ENCODE peak calls at places on chromosome 12, in eight cellular contexts. B, K, J, S, E, O, G and T are unnamed samples.

GRCh38 chr12:31315089-31315725 is 10.7 kb downstream of the SINHCAF start:
- DNase-seq in B (no peak), K (no peak), J (no peak), S (no peak), E (peak), O (no peak), G (no peak), T (no peak)

GRCh38 chr12:6330192-6330591 is 11.7 kb downstream of the TNFRSF1A start:
- DNase-seq in B (no peak), K (no peak), J (no peak), S (no peak), E (no peak), O (no peak), G (no peak), T (peak)

GRCh38 chr12:121438207-121438606 is 38.3 kb downstream of the RNF34 start:
- DNase-seq in B (no peak), K (no peak), J (no peak), S (no peak), E (no peak), O (no peak), G (no peak), T (no peak)

GRCh38 chr12:33439587-33440011 is at the start of gene SYT10:
- DNase-seq in B (no peak), K (no peak), J (peak), S (no peak), E (peak), O (no peak), G (no peak), T (no peak)

GRCh38 chr12:79344855-79345840 is 345.6 kb downstream of the PAWR start:
- DNase-seq in B (peak), K (peak), J (no peak), S (peak), E (peak), O (no peak), G (no peak), T (peak)

GRCh38 chr12:121805800-121806555 is 2.2 kb downstream of the SETD1B start:
- DNase-seq in B (no peak), K (no peak), J (no peak), S (no peak), E (no peak), O (no peak), G (no peak), T (no peak)

GRCh38 chr12:111993290-111994150 is 19.4 kb downstream of the TMEM116 start:
- DNase-seq in B (no peak), K (no peak), J (no peak), S (no peak), E (no peak), O (no peak), G (no peak), T (no peak)

GRCh38 chr12:11716794-11717532 is 67.5 kb downstream of the ETV6 start:
- DNase-seq in B (peak), K (no peak), J (no peak), S (no peak), E (peak), O (no peak), G (no peak), T (peak)

DNA sequence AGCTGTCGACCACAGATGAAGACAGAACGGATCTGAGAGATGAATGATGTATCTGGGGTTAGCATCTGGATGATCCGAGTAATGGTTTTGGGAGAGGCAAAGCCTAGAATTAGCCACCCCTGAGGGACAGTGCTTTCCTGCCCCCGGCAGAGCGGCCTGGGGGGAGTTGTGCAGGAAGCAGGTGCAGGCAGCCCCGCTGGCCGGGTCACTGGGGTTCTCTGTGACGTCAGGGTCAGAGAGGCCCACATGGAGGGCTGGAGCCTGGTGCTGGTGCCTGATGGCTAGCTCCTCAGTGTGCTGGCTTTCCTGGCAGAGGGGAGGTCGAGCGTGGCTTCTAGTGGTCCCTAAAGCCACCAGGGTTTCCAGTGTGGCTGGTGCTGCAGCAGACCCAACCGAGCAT is 70.3 kb downstream of the ADGRD1 start:
- DNase-seq in B (no peak), K (no peak), J (no peak), S (no peak), E (no peak), O (no peak), G (no peak), T (no peak)
- H3K4me3 ChIP-seq in B (no peak), K (no peak), J (no peak), S (no peak), E (no peak), O (no peak), G (no peak), T (no peak)

GRCh38 chr12:48349471-48349870 is 1.2 kb downstream of the ZNF641 start:
- DNase-seq in B (no peak), K (no peak), J (peak), S (no peak), E (peak), O (peak), G (no peak), T (no peak)
- H3K27ac ChIP-seq in B (peak), K (no peak), J (peak), S (no peak), E (no peak), O (peak), G (peak), T (peak)

DNA sequence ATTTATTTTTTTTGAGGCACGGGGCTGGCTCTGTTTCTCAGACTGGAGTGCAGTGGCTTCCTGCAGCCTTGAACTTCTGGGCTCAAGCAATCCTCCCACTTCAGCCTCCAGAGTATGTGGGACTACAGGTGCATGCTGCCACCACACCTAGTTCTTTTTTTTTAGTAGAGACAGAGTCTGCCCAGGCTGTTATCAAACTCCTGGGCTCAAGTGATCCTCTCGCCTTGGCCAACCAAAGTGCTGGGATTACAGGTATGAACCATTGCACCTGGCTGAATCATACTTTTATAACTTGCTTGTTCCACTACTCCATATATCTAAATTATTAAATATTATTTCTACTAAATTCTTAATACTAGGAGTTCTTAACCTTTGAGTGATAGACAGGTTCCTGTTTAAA is 111.6 kb downstream of the BTG1 start:
- DNase-seq in B (peak), K (no peak), J (no peak), S (no peak), E (no peak), O (no peak), G (no peak), T (no peak)
- H3K4me3 ChIP-seq in B (no peak), K (no peak), J (no peak), S (no peak), E (no peak), O (no peak), G (no peak), T (no peak)

GRCh38 chr12:85603556-85603955 is 232.7 kb downstream of the RASSF9 start:
- DNase-seq in B (no peak), K (no peak), J (no peak), S (no peak), E (no peak), O (no peak), G (no peak), T (no peak)
- H3K27ac ChIP-seq in B (no peak), K (no peak), J (no peak), S (no peak), E (no peak), O (no peak), G (no peak), T (no peak)

GRCh38 chr12:9113987-9114309 is 1.8 kb downstream of the A2M start:
- DNase-seq in B (no peak), K (no peak), J (no peak), S (no peak), E (no peak), O (no peak), G (no peak), T (no peak)
- H3K4me3 ChIP-seq in B (peak), K (no peak), J (peak), S (no peak), E (peak), O (peak), G (peak), T (no peak)

DNA sequence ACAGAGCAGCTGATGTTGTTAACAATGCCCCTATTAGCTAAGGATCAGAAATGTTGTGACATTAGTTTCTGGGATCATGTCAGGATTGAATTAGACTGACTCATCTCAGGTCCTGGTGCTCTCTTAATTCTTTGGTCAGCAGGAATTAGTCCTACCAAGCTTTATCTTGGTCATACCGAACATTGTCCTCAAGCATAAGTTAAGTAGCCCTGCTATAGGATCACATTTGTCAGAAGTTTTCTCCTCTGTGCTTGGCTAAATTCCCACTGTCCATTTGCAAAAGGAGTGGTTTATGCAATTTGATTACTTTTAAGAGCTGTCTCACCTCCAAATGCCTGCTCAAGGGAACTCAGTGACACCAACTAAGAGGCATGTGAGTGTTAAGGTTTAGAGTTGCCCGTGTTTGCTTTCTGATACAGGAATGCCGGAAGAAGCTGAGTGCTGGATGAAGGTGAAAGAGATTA is 48.4 kb upstream of the IFNG-AS1 start:
- DNase-seq in B (peak), K (peak), J (no peak), S (no peak), E (peak), O (no peak), G (no peak), T (no peak)
- H3K27ac ChIP-seq in B (peak), K (no peak), J (no peak), S (peak), E (no peak), O (no peak), G (peak), T (no peak)

GRCh38 chr12:123436017-123436964 is at the start of gene RILPL2:
- DNase-seq in B (peak), K (peak), J (peak), S (peak), E (peak), O (peak), G (peak), T (peak)

GRCh38 chr12:123435636-123436016 is 858 bp downstream of the RILPL2 start:
- DNase-seq in B (no peak), K (no peak), J (no peak), S (no peak), E (no peak), O (no peak), G (no peak), T (no peak)

GRCh38 chr12:123431951-123432886 is 4.3 kb downstream of the RILPL2 start:
- DNase-seq in B (no peak), K (no peak), J (no peak), S (no peak), E (no peak), O (no peak), G (no peak), T (no peak)

GRCh38 chr12:123433615-123434014 is 2.9 kb downstream of the RILPL2 start:
- DNase-seq in B (no peak), K (no peak), J (no peak), S (no peak), E (no peak), O (no peak), G (no peak), T (no peak)
- H3K4me3 ChIP-seq in B (no peak), K (no peak), J (no peak), S (no peak), E (no peak), O (no peak), G (no peak), T (no peak)

DNA sequence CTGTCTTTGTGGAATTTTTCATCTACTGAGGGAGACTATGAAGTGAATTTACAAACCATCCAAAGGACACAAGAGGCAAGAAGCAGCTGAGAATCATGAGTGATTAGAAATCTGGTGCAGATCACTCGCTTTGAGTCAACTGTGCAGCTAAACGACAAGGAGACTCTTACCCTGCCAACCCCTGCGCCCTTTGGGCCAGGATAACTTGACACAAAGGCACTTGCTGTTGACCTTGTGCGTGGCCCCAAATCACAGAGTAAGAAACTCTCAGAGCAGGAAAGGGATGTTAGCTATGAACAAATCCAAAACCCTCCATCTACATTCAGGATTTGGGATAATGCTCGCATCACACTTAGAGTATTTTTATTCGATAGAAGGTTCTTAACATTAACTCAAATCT is 11.5 kb upstream of the PARP11 start:
- DNase-seq in B (no peak), K (no peak), J (no peak), S (no peak), E (no peak), O (no peak), G (no peak), T (no peak)
- H3K27ac ChIP-seq in B (peak), K (no peak), J (peak), S (no peak), E (no peak), O (peak), G (no peak), T (peak)